ENCODE peak calls at places on chromosomes 13 and 19, in seven cellular contexts. Q, K, H, Z, U, C and M are unnamed samples.

GRCh38 chr13:114222461-114222968 is 12.2 kb upstream of the CDC16 start:
- DNase-seq in U (no peak), C (no peak), Z (no peak), Q (no peak), H (no peak), K (no peak), M (no peak)

GRCh38 chr19:2478324-2478755 is 2.4 kb downstream of the GADD45B start:
- DNase-seq in U (no peak), H (peak), K (peak), Q (peak), Z (peak), C (no peak), M (no peak)

GRCh38 chr13:21234537-21234936 is 58.1 kb downstream of the MRPL57 start:
- DNase-seq in H (no peak), C (no peak), Z (no peak), U (peak), K (peak), Q (no peak), M (no peak)

GRCh38 chr19:45405435-45406164 is 731 bp upstream of the PPP1R13L start:
- DNase-seq in Z (peak), K (peak), Q (peak), H (peak), C (no peak), U (peak), M (peak)

GRCh38 chr13:76129305-76130040 is 493.3 kb downstream of the LMO7 start:
- DNase-seq in K (no peak), U (no peak), C (no peak), Z (no peak), Q (no peak), H (no peak), M (no peak)

GRCh38 chr13:51394724-51395123 is 55.2 kb downstream of the SERPINE3 start:
- DNase-seq in K (no peak), U (no peak), Q (no peak), Z (no peak), H (no peak), C (no peak), M (no peak)

GRCh38 chr19:23305555-23305954 is 55.4 kb upstream of the ZNF724 start:
- DNase-seq in Q (no peak), U (no peak), H (no peak), C (no peak), K (no peak), Z (no peak), M (no peak)

GRCh38 chr13:77511552-77511951 is 24.0 kb upstream of the SCEL start:
- DNase-seq in K (no peak), Z (no peak), Q (no peak), U (no peak), H (no peak), C (no peak), M (no peak)

GRCh38 chr19:55013596-55013995 is 24.5 kb downstream of the GP6 start:
- DNase-seq in H (no peak), Q (no peak), Z (no peak), U (no peak), K (no peak), C (no peak), M (no peak)

GRCh38 chr13:66969291-66969690 is 260.8 kb downstream of the PCDH9 start:
- DNase-seq in K (no peak), Z (no peak), U (no peak), H (no peak), Q (no peak), C (no peak), M (no peak)

GRCh38 chr13:112836940-112837339 is 132.1 kb upstream of the MCF2L start:
- DNase-seq in C (no peak), K (no peak), Z (no peak), H (no peak), Q (no peak), U (no peak), M (no peak)

GRCh38 chr19:40200352-40201099 is 9.3 kb downstream of the MAP3K10 start:
- DNase-seq in Q (no peak), C (no peak), Z (no peak), K (peak), U (no peak), H (no peak), M (no peak)

GRCh38 chr19:469833-470232 is 9.0 kb upstream of the SHC2 start:
- DNase-seq in U (no peak), Z (no peak), Q (no peak), C (no peak), H (no peak), K (no peak), M (no peak)

GRCh38 chr13:40379794-40380608 is 286.4 kb downstream of the FOXO1 start:
- DNase-seq in K (no peak), Z (no peak), Q (no peak), C (no peak), H (no peak), U (no peak), M (no peak)

GRCh38 chr19:48994035-48994386 is 324 bp downstream of the RUVBL2 start:
- DNase-seq in C (no peak), Q (no peak), K (no peak), U (no peak), Z (no peak), H (no peak), M (no peak)

GRCh38 chr19:12202250-12202649 is 39.4 kb downstream of the ZNF136 start:
- DNase-seq in Q (peak), K (no peak), Z (no peak), C (no peak), U (no peak), H (peak), M (no peak)

GRCh38 chr13:41639955-41640780 is 182.8 kb downstream of the RGCC start:
- DNase-seq in C (no peak), U (no peak), K (no peak), Q (no peak), Z (no peak), H (no peak), M (no peak)

GRCh38 chr13:99269627-99270252 is 11.6 kb upstream of the GPR18 start:
- DNase-seq in C (no peak), Z (no peak), U (no peak), K (peak), H (no peak), Q (no peak), M (no peak)

GRCh38 chr19:14405758-14406644 is 13.1 kb downstream of the DDX39A start:
- DNase-seq in Z (peak), C (no peak), K (peak), H (peak), U (no peak), Q (peak), M (peak)

GRCh38 chr19:35265126-35265995 is 3.4 kb upstream of the USF2 start:
- DNase-seq in U (no peak), Z (peak), C (no peak), Q (peak), K (no peak), H (peak), M (peak)

GRCh38 chr13:41941174-41941573 is 19.7 kb downstream of the VWA8 start:
- DNase-seq in H (no peak), Q (no peak), U (no peak), Z (no peak), C (no peak), K (no peak), M (no peak)

GRCh38 chr19:7191946-7192691 is 102.1 kb downstream of the INSR start:
- DNase-seq in U (no peak), H (no peak), C (no peak), Z (no peak), Q (no peak), K (no peak), M (no peak)

GRCh38 chr13:21458457-21458815 is 667 bp downstream of the ZDHHC20 start:
- DNase-seq in Q (peak), Z (no peak), H (peak), C (no peak), K (no peak), U (no peak), M (no peak)

GRCh38 chr19:45553464-45553863 is 31.1 kb downstream of the OPA3 start:
- DNase-seq in C (no peak), Z (no peak), H (no peak), U (no peak), K (no peak), Q (peak), M (no peak)

GRCh38 chr13:114067381-114067885 is 65.0 kb downstream of the RASA3 start:
- DNase-seq in K (peak), Z (peak), C (no peak), H (no peak), Q (no peak), U (no peak), M (no peak)

GRCh38 chr19:7681336-7682174 is 922 bp downstream of the TRAPPC5 start:
- DNase-seq in U (peak), Z (peak), K (peak), H (peak), Q (peak), C (peak), M (no peak)

GRCh38 chr19:40716031-40716654 is 543 bp downstream of the COQ8B start:
- DNase-seq in U (peak), H (no peak), Z (peak), K (peak), C (no peak), Q (no peak), M (no peak)

GRCh38 chr13:51557875-51558604 is 26.2 kb upstream of the WDFY2 start:
- DNase-seq in H (no peak), Z (no peak), C (peak), U (peak), Q (no peak), K (peak), M (no peak)

GRCh38 chr13:27283906-27284523 is 13.4 kb downstream of the RASL11A start:
- DNase-seq in C (no peak), U (no peak), K (peak), H (no peak), Q (no peak), Z (no peak), M (no peak)
- TF ChIP-seq CTCF in C (peak), U (peak), K (peak), H (peak), Q (peak), Z (peak), M (peak)

GRCh38 chr13:74986609-74987008 is 495.4 kb downstream of the TBC1D4 start:
- DNase-seq in U (no peak), H (no peak), K (no peak), Q (no peak), Z (no peak), C (no peak), M (no peak)
- TF ChIP-seq CTCF in U (no peak), H (no peak), K (no peak), Q (no peak), Z (no peak), C (no peak), M (no peak)

GRCh38 chr13:30256713-30257432 is 50.5 kb downstream of the KATNAL1 start:
- DNase-seq in Z (no peak), H (no peak), U (no peak), Q (no peak), K (no peak), C (no peak), M (no peak)

GRCh38 chr13:30257433-30258099 is 49.8 kb downstream of the KATNAL1 start:
- DNase-seq in C (no peak), Q (no peak), U (peak), H (no peak), K (no peak), Z (no peak), M (no peak)

GRCh38 chr13:30253830-30254229 is 53.5 kb downstream of the KATNAL1 start:
- DNase-seq in K (no peak), Q (no peak), H (no peak), Z (no peak), U (no peak), C (no peak), M (no peak)

DNA sequence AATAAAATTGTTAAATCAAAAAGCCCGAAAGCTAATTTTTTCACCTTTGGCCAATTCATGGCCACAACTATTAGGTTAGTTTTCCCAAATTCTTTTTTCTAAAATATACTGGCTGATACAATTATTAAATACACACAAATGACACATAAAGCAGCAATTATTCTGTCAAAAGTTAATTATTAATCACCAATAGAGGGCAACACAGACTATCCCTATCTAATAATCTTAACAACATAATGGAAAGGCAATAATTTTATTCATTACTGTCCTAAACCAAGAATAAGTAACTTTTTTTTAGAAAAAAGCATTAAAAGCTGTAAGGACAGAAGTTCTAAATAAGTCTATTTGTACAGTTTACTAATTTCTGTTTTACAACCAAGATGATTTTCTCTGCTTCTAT is 51.7 kb downstream of the KATNAL1 start:
- DNase-seq in Q (no peak), Z (no peak), K (no peak), H (no peak), U (no peak), C (no peak), M (no peak)
- TF ChIP-seq CTCF in Q (no peak), Z (no peak), K (peak), H (peak), U (no peak), C (no peak), M (no peak)

GRCh38 chr13:72896869-72897268 is 114.9 kb downstream of the PIBF1 start:
- DNase-seq in Q (no peak), C (no peak), Z (no peak), K (no peak), H (no peak), U (no peak), M (no peak)
- TF ChIP-seq CTCF in Q (no peak), C (no peak), Z (no peak), K (no peak), H (no peak), U (no peak), M (no peak)

GRCh38 chr19:16185925-16186234 is 670 bp downstream of the FAM32A start:
- DNase-seq in K (no peak), Q (no peak), Z (peak), H (no peak), C (no peak), U (no peak), M (no peak)
- TF ChIP-seq CTCF in K (peak), Q (peak), Z (peak), H (no peak), C (peak), U (peak), M (peak)